ENCODE peak calls at places on chromosome 1, in five cellular contexts. B is GM23338, D is GM12865, Q is tibial nerve, G is endothelial cell. F is an unnamed sample.

GRCh38 chr1:1364266-1364665 is 5.9 kb upstream of the MXRA8 start:
- DNase-seq in B (no peak), D (no peak), Q (no peak), G (no peak), F (no peak)

GRCh38 chr1:241606544-241606943 is 33.6 kb downstream of the CHML start:
- DNase-seq in B (no peak), D (no peak), Q (no peak), G (no peak), F (no peak)

GRCh38 chr1:228837817-228838716 is 102.8 kb downstream of the RHOU start:
- DNase-seq in B (no peak), D (no peak), Q (peak; percentile 76), G (no peak), F (no peak)

GRCh38 chr1:64856564-64856963 is 109.8 kb downstream of the JAK1 start:
- DNase-seq in B (no peak), D (no peak), Q (no peak), G (no peak), F (no peak)

GRCh38 chr1:79376106-79376505 is 369.6 kb upstream of the ADGRL4 start:
- DNase-seq in B (no peak), D (no peak), Q (no peak), G (no peak), F (no peak)

GRCh38 chr1:43293896-43294760 is 6.7 kb upstream of the TIE1 start:
- DNase-seq in B (no peak), D (no peak), Q (no peak), G (no peak), F (no peak)

GRCh38 chr1:44472614-44473262 is 67.7 kb downstream of the RNF220 start:
- DNase-seq in B (peak; percentile 28), D (peak; percentile 12), Q (no peak), G (no peak), F (no peak)

GRCh38 chr1:67431869-67432578 is 1.8 kb upstream of the SERBP1 start:
- DNase-seq in B (peak; percentile 38), D (no peak), Q (no peak), G (no peak), F (no peak)

GRCh38 chr1:244280221-244280620 is 171.5 kb downstream of the ADSS2 start:
- DNase-seq in B (no peak), D (no peak), Q (no peak), G (no peak), F (no peak)

GRCh38 chr1:207818971-207819451 is 67.2 kb downstream of the CD46 start:
- DNase-seq in B (no peak), D (no peak), Q (no peak), G (no peak), F (no peak)

GRCh38 chr1:229101475-229101874 is 169.4 kb upstream of the RAB4A start:
- DNase-seq in B (no peak), D (no peak), Q (no peak), G (no peak), F (no peak)

GRCh38 chr1:225915538-225915991 is 8.5 kb downstream of the PYCR2 start:
- DNase-seq in B (no peak), D (no peak), Q (no peak), G (no peak), F (no peak)

GRCh38 chr1:91885716-91886506 is at the start of gene TGFBR3:
- DNase-seq in B (peak; percentile 82), D (peak; percentile 85), Q (peak; percentile 87), G (peak; percentile 85), F (peak; percentile 64)

GRCh38 chr1:82604524-82604923 is 803.8 kb downstream of the ADGRL2 start:
- DNase-seq in B (peak; percentile 68), D (peak; percentile 24), Q (no peak), G (no peak), F (no peak)

GRCh38 chr1:64526312-64526711 is 56.4 kb downstream of the CACHD1 start:
- DNase-seq in B (no peak), D (no peak), Q (no peak), G (no peak), F (no peak)

GRCh38 chr1:31243451-31244286 is 4.0 kb upstream of the NKAIN1 start:
- DNase-seq in B (no peak), D (no peak), Q (no peak), G (no peak), F (no peak)

GRCh38 chr1:64393790-64394189 is 76.1 kb upstream of the CACHD1 start:
- DNase-seq in B (no peak), D (no peak), Q (no peak), G (no peak), F (no peak)

GRCh38 chr1:26351591-26352337 is 2.2 kb downstream of the CRYBG2 start:
- DNase-seq in B (no peak), D (no peak), Q (no peak), G (no peak), F (no peak)

GRCh38 chr1:157104598-157105293 is 5.1 kb upstream of the ETV3L start:
- DNase-seq in B (no peak), D (no peak), Q (no peak), G (no peak), F (peak; percentile 98)

GRCh38 chr1:205375816-205376545 is 19.3 kb upstream of the KLHDC8A start:
- DNase-seq in B (peak; percentile 87), D (no peak), Q (no peak), G (no peak), F (peak; percentile 56)

GRCh38 chr1:5651964-5652751 is 340.1 kb downstream of the NPHP4 start:
- DNase-seq in B (no peak), D (no peak), Q (no peak), G (no peak), F (no peak)

GRCh38 chr1:1304331-1305299 is 3.1 kb downstream of the ACAP3 start:
- DNase-seq in B (peak; percentile 65), D (no peak), Q (peak; percentile 62), G (peak; percentile 69), F (no peak)

DNA sequence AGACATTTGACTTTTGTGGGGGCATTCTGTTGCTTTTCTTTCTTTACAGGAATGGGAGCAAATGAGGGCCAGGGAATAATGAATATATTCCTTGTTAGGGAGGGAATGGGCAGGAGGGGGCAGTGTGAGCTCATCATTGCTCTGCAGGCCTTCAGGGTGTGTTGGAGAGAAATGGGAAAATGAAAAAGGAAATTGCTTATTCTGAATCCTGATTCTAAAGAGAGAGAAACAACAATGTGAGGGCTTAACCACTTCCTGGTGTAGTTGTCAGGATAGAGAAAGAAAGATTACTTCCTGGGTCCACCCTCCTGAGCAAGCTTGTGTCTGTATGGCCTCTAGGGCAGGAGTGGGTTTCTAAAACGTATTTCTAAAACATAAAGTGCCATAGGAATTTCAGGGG is 28.3 kb downstream of the VANGL2 start:
- DNase-seq in B (peak; percentile 70), D (peak; percentile 83), Q (peak; percentile 52), G (peak; percentile 66), F (no peak)
- TF ChIP-seq CTCF in B (peak; percentile 86), D (peak; percentile 58), Q (peak; percentile 46), G (peak; percentile 45), F (peak; percentile 51)

GRCh38 chr1:150484861-150485260 is 2.4 kb upstream of the TARS2 start:
- DNase-seq in B (peak; percentile 33), D (peak; percentile 23), Q (no peak), G (no peak), F (no peak)

GRCh38 chr1:150487763-150488115 is 520 bp downstream of the TARS2 start:
- DNase-seq in B (peak; percentile 18), D (peak; percentile 17), Q (no peak), G (no peak), F (no peak)

GRCh38 chr1:150484431-150484830 is 2.8 kb upstream of the TARS2 start:
- DNase-seq in B (no peak), D (no peak), Q (no peak), G (no peak), F (no peak)

GRCh38 chr1:150486966-150487762 is at the start of gene TARS2:
- DNase-seq in B (peak; percentile 98), D (peak; percentile 100), Q (peak; percentile 99), G (peak; percentile 92), F (peak; percentile 94)
- TF ChIP-seq CTCF in B (no peak), D (no peak), Q (peak; percentile 70), G (peak; percentile 37), F (no peak)

GRCh38 chr1:147496571-147496970 is 44.7 kb upstream of the BCL9 start:
- DNase-seq in B (peak; percentile 62), D (peak; percentile 4), Q (peak; percentile 44), G (peak; percentile 17), F (no peak)
- TF ChIP-seq CTCF in B (no peak), D (peak; percentile 26), Q (peak; percentile 48), G (peak; percentile 51), F (no peak)

GRCh38 chr1:114522264-114522575 is 11.2 kb upstream of the TRIM33 start:
- DNase-seq in B (no peak), D (no peak), Q (no peak), G (no peak), F (no peak)
- TF ChIP-seq CTCF in B (no peak), D (no peak), Q (no peak), G (no peak), F (no peak)

GRCh38 chr1:170927955-170928850 is 7.1 kb upstream of the MROH9 start:
- DNase-seq in B (peak; percentile 24), D (no peak), Q (no peak), G (no peak), F (no peak)
- TF ChIP-seq CTCF in B (peak; percentile 64), D (no peak), Q (no peak), G (no peak), F (peak; percentile 44)

GRCh38 chr1:60427194-60427593 is 353.6 kb upstream of the C1orf87 start:
- DNase-seq in B (no peak), D (no peak), Q (no peak), G (no peak), F (no peak)
- TF ChIP-seq CTCF in B (no peak), D (no peak), Q (no peak), G (no peak), F (no peak)

GRCh38 chr1:231421971-231422797 is at the start of gene EGLN1:
- DNase-seq in B (peak; percentile 81), D (peak; percentile 94), Q (peak; percentile 64), G (peak; percentile 81), F (peak; percentile 45)
- TF ChIP-seq CTCF in B (peak; percentile 50), D (peak; percentile 38), Q (peak; percentile 38), G (no peak), F (peak; percentile 21)

GRCh38 chr1:152021557-152021956 is 15.2 kb downstream of the S100A11 start:
- DNase-seq in B (no peak), D (no peak), Q (no peak), G (no peak), F (no peak)

GRCh38 chr1:152014943-152015342 is 21.3 kb upstream of the S100A10 start:
- DNase-seq in B (no peak), D (no peak), Q (no peak), G (no peak), F (no peak)

GRCh38 chr1:152022521-152022920 is 14.3 kb downstream of the S100A11 start:
- DNase-seq in B (no peak), D (no peak), Q (no peak), G (no peak), F (no peak)

GRCh38 chr1:152015766-152016165 is 21.0 kb downstream of the S100A11 start:
- DNase-seq in B (no peak), D (no peak), Q (no peak), G (no peak), F (no peak)

GRCh38 chr1:152018537-152018936 is 18.3 kb downstream of the S100A11 start:
- DNase-seq in B (peak; percentile 77), D (peak; percentile 22), Q (no peak), G (peak; percentile 55), F (no peak)
- TF ChIP-seq CTCF in B (peak; percentile 72), D (peak; percentile 41), Q (no peak), G (peak; percentile 68), F (peak; percentile 11)

F was measured in D721Med.